ENCODE peak calls at places on chromosomes 5 and 9, in ten cellular contexts. A, V, D, G, Z, J, B, M, Y and T are unnamed samples.

GRCh38 chr5:90777959-90778358 is 219.4 kb downstream of the ADGRV1 start:
- DNase-seq in A (no peak), V (no peak), D (no peak), G (no peak), Z (no peak), J (no peak), B (no peak), M (no peak), Y (no peak), T (no peak)

GRCh38 chr9:111945216-111945615 is 48.6 kb downstream of the UGCG start:
- DNase-seq in A (no peak), V (no peak), D (no peak), G (no peak), Z (no peak), J (no peak), B (no peak), M (no peak), Y (no peak), T (no peak)

GRCh38 chr5:73442152-73442860 is 6.3 kb downstream of the FOXD1 start:
- DNase-seq in A (no peak), V (no peak), D (no peak), G (no peak), Z (no peak), J (no peak), B (no peak), M (no peak), Y (no peak), T (no peak)

GRCh38 chr5:22889714-22890113 is 36.6 kb upstream of the CDH12 start:
- DNase-seq in A (no peak), V (no peak), D (no peak), G (no peak), Z (peak), J (no peak), B (no peak), M (no peak), Y (no peak), T (no peak)

GRCh38 chr9:128151343-128152132 is 2.3 kb downstream of the LCN2 start:
- DNase-seq in A (no peak), V (no peak), D (no peak), G (no peak), Z (no peak), J (no peak), B (no peak), M (no peak), Y (peak), T (no peak)

GRCh38 chr9:71806916-71807315 is 38.6 kb upstream of the CEMIP2 start:
- DNase-seq in A (peak), V (peak), D (peak), G (peak), Z (peak), J (peak), B (peak), M (peak), Y (peak), T (peak)

GRCh38 chr9:137749511-137749910 is 128.1 kb upstream of the CACNA1B start:
- DNase-seq in A (no peak), V (no peak), D (no peak), G (no peak), Z (no peak), J (no peak), B (no peak), M (no peak), Y (no peak), T (no peak)

GRCh38 chr9:97985058-97985861 is 2.1 kb downstream of the ANP32B start:
- DNase-seq in A (peak), V (peak), D (no peak), G (no peak), Z (peak), J (no peak), B (peak), M (peak), Y (peak), T (no peak)

GRCh38 chr5:55993628-55994501 is 898 bp downstream of the IL6ST start:
- DNase-seq in A (no peak), V (no peak), D (no peak), G (no peak), Z (peak), J (no peak), B (peak), M (no peak), Y (no peak), T (no peak)

GRCh38 chr9:97564291-97565175 is 63.1 kb downstream of the TMOD1 start:
- DNase-seq in A (peak), V (no peak), D (peak), G (peak), Z (peak), J (peak), B (no peak), M (no peak), Y (no peak), T (peak)

GRCh38 chr9:2570615-2571479 is 50.7 kb upstream of the VLDLR start:
- DNase-seq in A (peak), V (peak), D (peak), G (no peak), Z (no peak), J (no peak), B (no peak), M (peak), Y (peak), T (peak)

GRCh38 chr9:87499455-87500015 is 1.9 kb downstream of the DAPK1 start:
- DNase-seq in A (no peak), V (no peak), D (no peak), G (no peak), Z (no peak), J (no peak), B (no peak), M (no peak), Y (no peak), T (no peak)

GRCh38 chr5:14167211-14167845 is 24.2 kb downstream of the TRIO start:
- DNase-seq in A (peak), V (no peak), D (no peak), G (no peak), Z (no peak), J (no peak), B (no peak), M (no peak), Y (no peak), T (no peak)

GRCh38 chr5:56759521-56759920 is 55.8 kb upstream of the MAP3K1 start:
- DNase-seq in A (no peak), V (no peak), D (no peak), G (no peak), Z (no peak), J (no peak), B (no peak), M (no peak), Y (peak), T (no peak)

GRCh38 chr5:135230326-135230925 is 168.6 kb downstream of the MACROH2A1 start:
- DNase-seq in A (no peak), V (peak), D (no peak), G (no peak), Z (no peak), J (no peak), B (no peak), M (no peak), Y (peak), T (no peak)